ENCODE peak calls at places on chromosomes 16 and 17, in four cellular contexts. U is upper lobe of right lung, P is H9, G is tibial artery. Y is an unnamed sample.

GRCh38 chr17:6496116-6496481 is 51.8 kb downstream of the PIMREG start:
- DNase-seq in U (peak; percentile 45), G (peak; percentile 23), P (peak; percentile 98), Y (peak; percentile 31)

GRCh38 chr17:81417049-81417878 is 22.0 kb downstream of the BAHCC1 start:
- DNase-seq in P (no peak), U (no peak), G (peak; percentile 95), Y (no peak)

GRCh38 chr16:495127-495748 is 32.3 kb upstream of the CAPN15 start:
- DNase-seq in G (no peak), P (peak; percentile 82), U (no peak), Y (no peak)

GRCh38 chr16:52812945-52813556 is 239.6 kb downstream of the CHD9NB start:
- DNase-seq in G (no peak), P (no peak), U (no peak), Y (no peak)

GRCh38 chr16:89430436-89431157 is 59.8 kb downstream of the ANKRD11 start:
- DNase-seq in P (no peak), U (no peak), G (no peak), Y (no peak)

GRCh38 chr17:44389723-44390202 is 314 bp upstream of the ITGA2B start:
- DNase-seq in G (no peak), P (peak; percentile 14), U (peak; percentile 60), Y (no peak)

GRCh38 chr16:80580109-80580832 is 39.5 kb downstream of the DYNLRB2 start:
- DNase-seq in G (no peak), U (no peak), P (no peak), Y (no peak)

GRCh38 chr17:18960803-18961511 is 9.0 kb downstream of the SLC5A10 start:
- DNase-seq in U (peak; percentile 91), P (peak; percentile 91), G (peak; percentile 86), Y (peak; percentile 87)

GRCh38 chr16:85188822-85189672 is 76.8 kb upstream of the CIBAR2 start:
- DNase-seq in G (no peak), P (no peak), U (no peak), Y (no peak)

GRCh38 chr17:66465701-66466100 is 163.3 kb downstream of the PRKCA start:
- DNase-seq in G (no peak), P (no peak), U (no peak), Y (no peak)

GRCh38 chr17:66466421-66466820 is 164.0 kb downstream of the PRKCA start:
- DNase-seq in U (no peak), P (no peak), G (no peak), Y (no peak)

GRCh38 chr17:66466933-66467367 is 164.5 kb downstream of the PRKCA start:
- DNase-seq in U (no peak), P (peak; percentile 23), G (no peak), Y (no peak)

GRCh38 chr17:66467766-66468165 is 165.4 kb downstream of the PRKCA start:
- DNase-seq in P (peak; percentile 4), U (no peak), G (no peak), Y (no peak)

DNA sequence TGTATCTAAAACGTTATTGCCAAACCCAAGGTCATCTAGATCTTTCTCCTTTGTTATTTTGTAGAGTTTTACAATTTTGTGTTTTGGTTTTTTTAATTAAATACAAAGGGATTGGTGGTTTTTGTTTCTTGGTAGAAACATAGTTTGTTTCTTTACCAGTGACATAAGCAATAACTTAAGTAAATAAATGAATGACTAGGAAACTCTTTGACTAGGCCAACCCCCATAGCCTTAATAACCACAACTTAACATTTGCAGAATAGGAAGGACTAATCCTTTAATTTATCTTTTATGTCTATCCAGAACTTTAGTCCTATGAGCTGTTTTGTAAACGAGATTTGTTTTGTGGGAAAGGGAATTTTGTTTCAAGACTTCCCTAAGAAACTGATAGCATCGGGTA is 162.5 kb downstream of the PRKCA start:
- DNase-seq in P (no peak), G (no peak), U (no peak), Y (no peak)
- H3K4me1 ChIP-seq in P (peaks cover 7% of the 10 kb centered on the region), G (peaks cover 4% of the 10 kb centered on the region), U (peaks cover 46% of the 10 kb centered on the region), Y (peaks cover 55% of the 10 kb centered on the region)

DNA sequence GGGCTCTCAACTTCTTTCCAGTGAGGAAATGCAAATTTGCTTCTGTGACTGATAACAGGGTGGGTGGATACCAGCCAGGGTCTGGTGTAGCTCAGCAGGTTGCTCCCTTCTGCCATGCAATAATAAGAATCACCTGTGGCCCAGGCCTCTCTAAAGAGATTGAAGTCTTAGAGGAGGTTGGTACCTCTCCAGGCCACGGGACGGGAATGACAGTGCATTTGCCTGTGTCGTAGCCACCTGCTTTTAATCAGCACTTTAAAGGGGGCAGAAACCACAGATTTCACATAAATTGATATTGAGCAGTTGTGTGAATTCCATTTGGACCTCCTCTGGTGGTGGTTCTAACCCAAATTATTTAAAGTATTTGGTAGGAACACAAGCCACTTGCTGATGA is 246.9 kb downstream of the PRKCA start:
- DNase-seq in P (peak; percentile 58), U (no peak), G (no peak), Y (no peak)
- H3K27ac ChIP-seq in P (peak overlapping the region; percentile 78), U (no peak overlapping the region), G (no peak overlapping the region), Y (no peak overlapping the region)

DNA sequence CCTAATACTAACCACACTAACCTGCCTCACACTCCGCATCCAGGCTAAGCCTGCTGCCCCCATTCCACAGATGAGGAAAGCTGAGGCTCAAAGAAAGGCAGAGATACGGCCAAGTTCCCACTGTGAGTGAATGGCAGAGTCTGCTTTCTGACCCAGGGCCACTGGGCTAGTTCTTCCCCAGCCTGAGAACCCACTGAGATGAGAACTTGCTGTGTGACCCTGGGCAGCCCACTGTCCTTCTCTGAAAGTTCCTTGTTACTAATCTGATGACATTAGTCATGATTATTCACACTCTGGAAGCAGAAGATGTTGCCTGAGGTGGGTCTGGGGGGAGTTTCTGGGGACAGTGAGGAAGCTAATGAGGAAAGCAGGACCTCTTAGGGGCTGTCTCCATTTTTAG is 4.8 kb downstream of the IL21R start:
- DNase-seq in U (no peak), G (no peak), P (no peak), Y (no peak)
- H3K4me1 ChIP-seq in U (peaks cover 11% of the 10 kb centered on the region), G (peaks cover 4% of the 10 kb centered on the region), P (no peaks in the 10 kb centered on the region), Y (peaks cover 30% of the 10 kb centered on the region)

GRCh38 chr17:55577011-55577586 is 65.8 kb upstream of the SMIM36 start:
- DNase-seq in G (no peak), U (no peak), P (no peak), Y (peak; percentile 79)

GRCh38 chr17:55580596-55581133 is 69.4 kb upstream of the SMIM36 start:
- DNase-seq in P (no peak), G (no peak), U (no peak), Y (no peak)

GRCh38 chr17:55576237-55576998 is 65.2 kb upstream of the SMIM36 start:
- DNase-seq in P (no peak), U (no peak), G (no peak), Y (peak; percentile 44)

GRCh38 chr17:55575058-55575606 is 63.9 kb upstream of the SMIM36 start:
- DNase-seq in G (no peak), U (no peak), P (no peak), Y (no peak)

GRCh38 chr17:55577687-55578086 is 66.4 kb upstream of the SMIM36 start:
- DNase-seq in P (no peak), U (peak; percentile 72), G (no peak), Y (peak; percentile 55)
- H3K27ac ChIP-seq in P (no peak overlapping the region), U (peak overlapping the region; percentile 84), G (no peak overlapping the region), Y (peak overlapping the region; percentile 84)

GRCh38 chr17:10107320-10108165 is 90.9 kb downstream of the GAS7 start:
- DNase-seq in P (no peak), G (no peak), U (no peak), Y (peak; percentile 89)
- H3K4me1 ChIP-seq in P (no peaks in the 10 kb centered on the region), G (no peaks in the 10 kb centered on the region), U (no peaks in the 10 kb centered on the region), Y (peaks cover under 1% of the 10 kb centered on the region)

GRCh38 chr16:11619327-11619851 is 32.7 kb upstream of the LITAF start:
- DNase-seq in G (no peak), U (no peak), P (no peak), Y (no peak)

GRCh38 chr16:11620243-11621003 is 33.7 kb upstream of the LITAF start:
- DNase-seq in P (no peak), G (no peak), U (no peak), Y (no peak)

GRCh38 chr16:11621539-11621919 is 34.8 kb upstream of the LITAF start:
- DNase-seq in U (no peak), P (no peak), G (no peak), Y (no peak)

GRCh38 chr16:11615756-11616447 is 29.2 kb upstream of the LITAF start:
- DNase-seq in G (no peak), P (peak; percentile 73), U (no peak), Y (no peak)

DNA sequence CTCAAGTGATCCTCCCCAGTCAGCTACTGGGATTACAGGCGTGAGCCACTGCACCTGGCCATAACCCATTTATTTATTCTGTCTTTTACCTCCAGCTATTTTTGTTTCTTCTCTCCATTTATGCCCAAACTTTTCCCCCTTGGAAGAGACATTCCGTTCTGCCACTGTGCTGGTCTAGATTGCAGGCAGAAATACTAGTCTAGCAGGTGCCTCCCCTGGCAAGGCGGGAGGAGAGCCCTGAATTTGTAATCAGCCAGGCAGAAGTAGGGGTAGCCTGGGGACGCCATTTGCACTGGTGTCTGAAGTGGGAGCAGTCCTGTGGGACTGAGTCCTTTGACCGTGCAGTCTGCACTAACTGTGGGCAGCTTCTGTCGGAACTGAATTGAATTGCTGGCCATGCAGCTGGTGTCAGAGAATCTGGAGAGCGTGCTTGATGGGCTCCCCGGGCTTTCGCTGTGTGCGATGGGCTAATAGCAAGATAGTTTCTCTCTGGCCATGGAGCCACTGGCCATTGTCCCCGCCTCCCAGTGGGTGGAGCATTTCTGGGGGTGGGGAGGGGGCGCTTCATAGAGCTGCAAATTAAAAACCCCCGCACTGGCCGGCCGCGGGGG is 31.5 kb upstream of the LITAF start:
- DNase-seq in U (no peak), P (no peak), G (no peak), Y (no peak)
- H3K27ac ChIP-seq in U (no peak overlapping the region), P (no peak overlapping the region), G (no peak overlapping the region), Y (no peak overlapping the region)

DNA sequence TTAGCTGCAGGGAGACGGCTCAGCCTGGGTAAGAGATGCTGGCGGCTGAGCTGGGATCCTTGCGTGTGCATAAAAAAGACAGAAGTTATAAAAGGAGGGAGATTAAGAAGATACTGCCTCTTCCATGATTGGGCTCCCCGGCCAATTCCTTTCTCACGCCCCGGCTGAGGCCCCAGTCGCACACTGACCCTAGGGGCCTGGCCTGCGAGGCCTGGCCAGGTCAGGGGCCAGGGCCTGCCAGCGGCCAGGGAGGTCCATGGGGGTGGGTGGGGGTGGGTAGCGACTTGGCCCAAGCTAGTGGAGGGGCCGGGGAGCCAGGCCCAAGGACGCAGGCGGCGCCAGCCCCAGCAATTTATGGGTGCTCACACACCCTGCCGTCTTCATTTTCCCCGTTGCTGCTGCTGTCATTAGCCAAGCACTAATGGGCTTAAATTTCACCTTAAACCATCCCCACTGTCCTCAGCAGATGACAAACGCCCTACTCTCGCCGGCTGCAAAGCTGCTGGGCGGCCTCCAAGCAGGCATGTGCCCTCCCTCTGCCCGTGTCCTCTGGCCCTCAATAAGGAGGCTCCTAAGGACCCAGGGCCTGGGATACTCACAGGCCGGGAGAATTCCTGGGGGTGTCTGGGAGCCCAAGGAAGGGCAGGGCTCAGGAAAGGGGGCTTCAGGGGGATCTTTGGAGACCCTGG is 66.3 kb downstream of the SREBF1 start:
- DNase-seq in G (no peak), P (no peak), U (no peak), Y (no peak)
- H3K4me1 ChIP-seq in G (no peaks in the 10 kb centered on the region), P (no peaks in the 10 kb centered on the region), U (peaks cover 17% of the 10 kb centered on the region), Y (peaks cover 30% of the 10 kb centered on the region)